ENCODE peak calls at places on chromosomes 3 and 15, in five cellular contexts. A is GM23248; D is Jurkat, Clone E6-1; K is adrenal gland; U is body of pancreas. H is an unnamed sample.

GRCh38 chr3:42653303-42653559 is 266 bp upstream of the ZBTB47 start:
- DNase-seq in A (no peak), D (no peak), K (no peak), U (no peak), H (no peak)

GRCh38 chr3:151798476-151798875 is 15.4 kb upstream of the AADAC start:
- DNase-seq in A (peak; percentile 4), D (no peak), K (no peak), U (no peak), H (no peak)

GRCh38 chr3:57951106-57951882 is 56.9 kb upstream of the FLNB start:
- DNase-seq in A (peak; percentile 90), D (no peak), K (peak; percentile 79), U (peak; percentile 71), H (peak; percentile 63)

GRCh38 chr15:77104155-77104554 is 33.2 kb upstream of the TSPAN3 start:
- DNase-seq in A (peak; percentile 86), D (no peak), K (peak; percentile 20), U (peak; percentile 25), H (no peak)

GRCh38 chr15:47990821-47991220 is 130.0 kb upstream of the SLC24A5 start:
- DNase-seq in A (no peak), D (no peak), K (no peak), U (no peak), H (no peak)

GRCh38 chr15:66619152-66619903 is 53.5 kb upstream of the LCTL start:
- DNase-seq in A (peak; percentile 92), D (no peak), K (peak; percentile 76), U (peak; percentile 82), H (peak; percentile 30)

GRCh38 chr3:50516048-50516871 is 12.8 kb upstream of the CACNA2D2 start:
- DNase-seq in A (peak; percentile 13), D (no peak), K (peak; percentile 15), U (no peak), H (no peak)

GRCh38 chr3:157805553-157805952 is 300.7 kb downstream of the SHOX2 start:
- DNase-seq in A (no peak), D (no peak), K (no peak), U (no peak), H (no peak)

GRCh38 chr3:129268396-129268795 is 10.3 kb upstream of the HMCES start:
- DNase-seq in A (no peak), D (no peak), K (no peak), U (no peak), H (no peak)

GRCh38 chr15:96088592-96088991 is 241.9 kb upstream of the NR2F2 start:
- DNase-seq in A (no peak), D (no peak), K (no peak), U (no peak), H (no peak)

GRCh38 chr3:40078590-40078989 is 230.9 kb upstream of the EIF1B start:
- DNase-seq in A (no peak), D (no peak), K (no peak), U (no peak), H (no peak)

GRCh38 chr15:25134546-25134945 is 179.8 kb downstream of the SNRPN start:
- DNase-seq in A (peak; percentile 11), D (no peak), K (no peak), U (no peak), H (no peak)

GRCh38 chr15:31131853-31132375 is 30.4 kb upstream of the TRPM1 start:
- DNase-seq in A (no peak), D (no peak), K (no peak), U (no peak), H (no peak)

GRCh38 chr3:62169871-62170660 is 203.3 kb downstream of the FEZF2 start:
- DNase-seq in A (peak; percentile 57), D (no peak), K (no peak), U (no peak), H (no peak)

GRCh38 chr3:12370758-12371157 is 81.9 kb downstream of the PPARG start:
- DNase-seq in A (peak; percentile 42), D (no peak), K (no peak), U (no peak), H (no peak)

GRCh38 chr3:37559461-37559860 is 302.2 kb upstream of the CTDSPL start:
- DNase-seq in A (peak; percentile 44), D (no peak), K (peak; percentile 58), U (no peak), H (no peak)

GRCh38 chr15:70320077-70320830 is 222.5 kb upstream of the TLE3 start:
- DNase-seq in A (no peak), D (no peak), K (no peak), U (no peak), H (no peak)

GRCh38 chr15:70321106-70321809 is 223.5 kb upstream of the TLE3 start:
- DNase-seq in A (no peak), D (no peak), K (no peak), U (no peak), H (no peak)

GRCh38 chr15:70323111-70323851 is 225.6 kb upstream of the TLE3 start:
- DNase-seq in A (peak; percentile 73), D (no peak), K (no peak), U (peak; percentile 33), H (no peak)

GRCh38 chr15:70324001-70324974 is 226.6 kb upstream of the TLE3 start:
- DNase-seq in A (peak; percentile 81), D (no peak), K (no peak), U (no peak), H (no peak)

GRCh38 chr15:70322051-70322668 is 224.4 kb upstream of the TLE3 start:
- DNase-seq in A (no peak), D (no peak), K (no peak), U (no peak), H (no peak)
- H3K4me3 ChIP-seq in A (no peak overlapping the region), D (no peak overlapping the region), K (no peak overlapping the region), U (no peak overlapping the region), H (no peak overlapping the region)

GRCh38 chr3:149223461-149223820 is 1.8 kb upstream of the CP start:
- DNase-seq in A (no peak), D (no peak), K (no peak), U (no peak), H (no peak)

GRCh38 chr3:149224736-149225594 is 3.3 kb upstream of the CP start:
- DNase-seq in A (peak; percentile 82), D (no peak), K (peak; percentile 59), U (peak; percentile 52), H (no peak)

GRCh38 chr3:149216195-149216869 is 5.3 kb downstream of the CP start:
- DNase-seq in A (peak; percentile 7), D (no peak), K (no peak), U (no peak), H (no peak)

GRCh38 chr3:149217347-149217746 is 4.3 kb downstream of the CP start:
- DNase-seq in A (no peak), D (no peak), K (no peak), U (no peak), H (no peak)

DNA sequence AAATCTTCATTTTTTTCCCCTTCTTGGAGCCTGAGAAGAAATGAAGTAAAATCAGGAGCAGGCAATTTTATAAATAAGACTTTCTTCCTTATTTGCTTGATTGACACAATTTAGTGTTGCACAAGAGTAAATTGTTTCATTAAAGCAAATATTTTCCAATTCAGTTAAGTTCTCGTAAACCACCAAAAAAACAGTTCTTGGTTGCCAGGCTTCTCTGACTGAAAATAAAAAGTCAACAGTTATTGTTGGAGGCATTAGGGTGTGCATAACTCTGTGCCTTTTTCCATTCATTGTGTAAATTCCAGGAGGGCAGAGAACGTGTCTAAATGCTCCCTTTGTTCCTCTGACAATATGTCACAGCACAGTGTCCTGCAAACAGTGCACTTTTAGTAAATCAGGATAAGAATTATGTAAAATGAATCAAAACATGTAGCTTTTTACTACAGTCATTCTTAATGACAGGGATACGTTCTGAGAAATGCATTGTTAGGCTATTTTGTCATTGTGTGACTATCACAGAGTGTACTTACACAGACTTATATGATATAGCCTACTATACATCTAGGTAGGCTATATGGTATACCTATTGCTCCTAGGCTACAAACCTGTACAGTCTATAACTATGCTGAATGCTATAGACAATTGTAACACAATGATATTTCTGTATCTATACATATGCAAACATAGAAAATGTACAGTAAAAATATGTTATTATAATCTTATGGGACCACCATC is at the start of gene CP:
- DNase-seq in A (no peak), D (no peak), K (no peak), U (no peak), H (no peak)
- H3K4me3 ChIP-seq in A (no peak within 1 kb of the TSS), D (no peak within 1 kb of the TSS), K (peak within 1 kb of the TSS; percentile 2), U (no peak within 1 kb of the TSS), H (peak within 1 kb of the TSS; percentile 62)

GRCh38 chr3:26078539-26078938 is 288.6 kb downstream of the OXSM start:
- DNase-seq in A (no peak), D (no peak), K (no peak), U (no peak), H (no peak)
- H3K4me3 ChIP-seq in A (no peak overlapping the region), D (no peak overlapping the region), K (no peak overlapping the region), U (no peak overlapping the region), H (no peak overlapping the region)

DNA sequence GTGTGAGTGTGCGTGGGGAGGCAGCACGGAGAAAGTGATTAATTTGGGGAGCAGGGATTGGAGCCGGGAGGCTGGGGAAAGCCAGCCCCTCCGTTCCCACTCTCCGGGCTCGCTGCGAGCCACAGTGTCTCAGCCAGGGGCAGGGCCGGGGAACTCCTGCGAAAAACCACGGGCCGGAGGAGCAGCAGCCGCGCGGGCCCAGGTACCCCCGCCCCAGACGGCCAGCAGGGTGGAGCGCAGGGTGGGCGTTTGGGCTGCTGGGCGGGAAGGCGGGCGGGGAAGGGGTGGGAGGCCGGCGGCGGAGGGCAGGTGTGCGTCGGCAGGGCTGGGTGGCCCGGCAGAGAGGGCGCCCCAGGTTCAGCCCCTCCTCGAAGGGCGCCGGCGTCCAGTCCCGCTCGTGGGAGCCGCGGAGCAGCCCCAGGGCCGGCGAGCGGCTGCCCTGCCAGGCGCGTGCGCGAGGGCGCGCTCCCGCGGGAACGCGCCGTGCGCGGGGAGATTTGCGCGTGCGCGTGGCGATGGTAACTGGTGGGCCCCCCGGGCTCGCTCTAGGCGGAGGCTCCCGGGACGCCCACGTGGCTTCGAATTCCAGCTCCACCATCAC is 1.4 kb downstream of the CHL1 start:
- DNase-seq in A (no peak), D (no peak), K (no peak), U (no peak), H (no peak)
- H3K4me3 ChIP-seq in A (no peak overlapping the region), D (no peak overlapping the region), K (peak overlapping the region; percentile 50), U (no peak overlapping the region), H (peak overlapping the region; percentile 66)

GRCh38 chr3:194301730-194302129 is 49.4 kb downstream of the CPN2 start:
- DNase-seq in A (no peak), D (no peak), K (no peak), U (no peak), H (no peak)
- H3K4me3 ChIP-seq in A (no peak overlapping the region), D (no peak overlapping the region), K (no peak overlapping the region), U (no peak overlapping the region), H (no peak overlapping the region)

GRCh38 chr15:99145005-99145404 is 40.1 kb downstream of the SYNM start:
- DNase-seq in A (no peak), D (no peak), K (no peak), U (no peak), H (no peak)

GRCh38 chr15:99145778-99146177 is 40.9 kb downstream of the SYNM start:
- DNase-seq in A (no peak), D (no peak), K (no peak), U (no peak), H (no peak)

GRCh38 chr15:99142562-99142961 is 37.7 kb downstream of the SYNM start:
- DNase-seq in A (no peak), D (no peak), K (no peak), U (no peak), H (no peak)

GRCh38 chr15:99143230-99143629 is 38.4 kb downstream of the SYNM start:
- DNase-seq in A (no peak), D (no peak), K (no peak), U (no peak), H (no peak)

GRCh38 chr15:99143655-99144610 is 39.1 kb downstream of the SYNM start:
- DNase-seq in A (peak; percentile 87), D (no peak), K (peak; percentile 72), U (peak; percentile 60), H (peak; percentile 78)
- H3K4me3 ChIP-seq in A (no peak overlapping the region), D (no peak overlapping the region), K (no peak overlapping the region), U (no peak overlapping the region), H (no peak overlapping the region)